ENCODE peak calls at places on chromosomes 1 and 21, in six cellular contexts. One of them, this sample, is unnamed.

GRCh38 chr1:232599178-232600041 is 30.5 kb downstream of the SIPA1L2 start:
- DNase-seq in H9: no peak
- DNase-seq in NB4: peak
- DNase-seq in left ventricle myocardium inferior: no peak
- DNase-seq in Calu3: no peak
- DNase-seq in HL-60: no peak
- DNase-seq in this sample: no peak

GRCh38 chr1:194055545-194055944 is 869.1 kb upstream of the B3GALT2 start:
- DNase-seq in H9: no peak
- DNase-seq in NB4: no peak
- DNase-seq in left ventricle myocardium inferior: no peak
- DNase-seq in Calu3: no peak
- DNase-seq in HL-60: no peak
- DNase-seq in this sample: no peak

GRCh38 chr21:38139380-38140168 is 117.2 kb upstream of the KCNJ15 start:
- DNase-seq in H9: no peak
- DNase-seq in NB4: no peak
- DNase-seq in left ventricle myocardium inferior: no peak
- DNase-seq in Calu3: peak
- DNase-seq in HL-60: no peak
- DNase-seq in this sample: no peak

GRCh38 chr1:157766792-157767191 is 10.1 kb downstream of the FCRL2 start:
- DNase-seq in H9: no peak
- DNase-seq in NB4: no peak
- DNase-seq in left ventricle myocardium inferior: no peak
- DNase-seq in Calu3: no peak
- DNase-seq in HL-60: no peak
- DNase-seq in this sample: no peak

GRCh38 chr21:42460391-42461184 is 35.4 kb downstream of the RSPH1 start:
- DNase-seq in H9: peak
- DNase-seq in NB4: no peak
- DNase-seq in left ventricle myocardium inferior: no peak
- DNase-seq in Calu3: no peak
- DNase-seq in HL-60: no peak
- DNase-seq in this sample: no peak

GRCh38 chr1:77533660-77534295 is 148.7 kb downstream of the ZZZ3 start:
- DNase-seq in H9: peak
- DNase-seq in NB4: peak
- DNase-seq in left ventricle myocardium inferior: no peak
- DNase-seq in Calu3: peak
- DNase-seq in HL-60: peak
- DNase-seq in this sample: no peak

GRCh38 chr1:15370781-15371467 is 38.8 kb upstream of the EFHD2 start:
- DNase-seq in H9: no peak
- DNase-seq in NB4: no peak
- DNase-seq in left ventricle myocardium inferior: peak
- DNase-seq in Calu3: no peak
- DNase-seq in HL-60: no peak
- DNase-seq in this sample: no peak

GRCh38 chr1:205584732-205585131 is 47.1 kb downstream of the ELK4 start:
- DNase-seq in H9: peak
- DNase-seq in NB4: no peak
- DNase-seq in left ventricle myocardium inferior: no peak
- DNase-seq in Calu3: no peak
- DNase-seq in HL-60: no peak
- DNase-seq in this sample: peak

GRCh38 chr1:59857679-59858354 is 43.1 kb downstream of the HOOK1 start:
- DNase-seq in H9: no peak
- DNase-seq in NB4: no peak
- DNase-seq in left ventricle myocardium inferior: no peak
- DNase-seq in Calu3: no peak
- DNase-seq in HL-60: no peak
- DNase-seq in this sample: no peak

GRCh38 chr1:222138095-222138494 is 396.2 kb upstream of the DUSP10 start:
- DNase-seq in H9: no peak
- DNase-seq in NB4: no peak
- DNase-seq in left ventricle myocardium inferior: no peak
- DNase-seq in Calu3: no peak
- DNase-seq in HL-60: no peak
- DNase-seq in this sample: no peak

GRCh38 chr21:45575304-45575992 is 33.2 kb upstream of the SLC19A1 start:
- DNase-seq in H9: no peak
- DNase-seq in NB4: no peak
- DNase-seq in left ventricle myocardium inferior: peak
- DNase-seq in Calu3: no peak
- DNase-seq in HL-60: no peak
- DNase-seq in this sample: no peak

GRCh38 chr1:177490240-177490639 is 319.5 kb downstream of the BRINP2 start:
- DNase-seq in H9: no peak
- DNase-seq in NB4: no peak
- DNase-seq in left ventricle myocardium inferior: no peak
- DNase-seq in Calu3: no peak
- DNase-seq in HL-60: no peak
- DNase-seq in this sample: no peak

GRCh38 chr21:16579538-16579937 is 849.8 kb downstream of the USP25 start:
- DNase-seq in H9: no peak
- DNase-seq in NB4: no peak
- DNase-seq in left ventricle myocardium inferior: no peak
- DNase-seq in Calu3: no peak
- DNase-seq in HL-60: no peak
- DNase-seq in this sample: no peak

GRCh38 chr1:208234721-208235120 is 9.5 kb downstream of the PLXNA2 start:
- DNase-seq in H9: no peak
- DNase-seq in NB4: no peak
- DNase-seq in left ventricle myocardium inferior: no peak
- DNase-seq in Calu3: no peak
- DNase-seq in HL-60: no peak
- DNase-seq in this sample: no peak

GRCh38 chr1:162942903-162943567 is 82.1 kb upstream of the CCDC190 start:
- DNase-seq in H9: no peak
- DNase-seq in NB4: no peak
- DNase-seq in left ventricle myocardium inferior: no peak
- DNase-seq in Calu3: no peak
- DNase-seq in HL-60: no peak
- DNase-seq in this sample: no peak

GRCh38 chr1:230186003-230186863 is 119.2 kb downstream of the GALNT2 start:
- DNase-seq in H9: peak
- DNase-seq in NB4: no peak
- DNase-seq in left ventricle myocardium inferior: no peak
- DNase-seq in Calu3: peak
- DNase-seq in HL-60: no peak
- DNase-seq in this sample: no peak

GRCh38 chr1:12600880-12601633 is 17.0 kb downstream of the DHRS3 start:
- DNase-seq in H9: peak
- DNase-seq in NB4: peak
- DNase-seq in left ventricle myocardium inferior: no peak
- DNase-seq in Calu3: peak
- DNase-seq in HL-60: no peak
- DNase-seq in this sample: no peak

GRCh38 chr1:161905269-161905884 is 118.3 kb downstream of the OLFML2B start:
- DNase-seq in H9: no peak
- DNase-seq in NB4: peak
- DNase-seq in left ventricle myocardium inferior: no peak
- DNase-seq in Calu3: peak
- DNase-seq in HL-60: peak
- DNase-seq in this sample: no peak

GRCh38 chr1:178614286-178614685 is 101.4 kb downstream of the TEX35 start:
- DNase-seq in H9: no peak
- DNase-seq in NB4: no peak
- DNase-seq in left ventricle myocardium inferior: no peak
- DNase-seq in Calu3: no peak
- DNase-seq in HL-60: no peak
- DNase-seq in this sample: no peak

GRCh38 chr1:103761896-103762295 is 12.2 kb downstream of the AMY1C start:
- DNase-seq in H9: no peak
- DNase-seq in NB4: no peak
- DNase-seq in left ventricle myocardium inferior: no peak
- DNase-seq in Calu3: no peak
- DNase-seq in HL-60: no peak
- DNase-seq in this sample: no peak

GRCh38 chr21:25118648-25119047 is 488.6 kb downstream of the MRPL39 start:
- DNase-seq in H9: no peak
- DNase-seq in NB4: no peak
- DNase-seq in left ventricle myocardium inferior: no peak
- DNase-seq in Calu3: no peak
- DNase-seq in HL-60: no peak
- DNase-seq in this sample: no peak
- TF ChIP-seq CTCF in H9: no peak
- TF ChIP-seq CTCF in NB4: no peak
- TF ChIP-seq CTCF in left ventricle myocardium inferior: no peak
- TF ChIP-seq CTCF in Calu3: no peak
- TF ChIP-seq CTCF in HL-60: no peak
- TF ChIP-seq CTCF in this sample: no peak

GRCh38 chr1:209534496-209535250 is 48.8 kb upstream of the CAMK1G start:
- DNase-seq in H9: peak
- DNase-seq in NB4: no peak
- DNase-seq in left ventricle myocardium inferior: no peak
- DNase-seq in Calu3: no peak
- DNase-seq in HL-60: no peak
- DNase-seq in this sample: no peak
- TF ChIP-seq CTCF in H9: peak
- TF ChIP-seq CTCF in NB4: no peak
- TF ChIP-seq CTCF in left ventricle myocardium inferior: no peak
- TF ChIP-seq CTCF in Calu3: no peak
- TF ChIP-seq CTCF in HL-60: no peak
- TF ChIP-seq CTCF in this sample: no peak

DNA sequence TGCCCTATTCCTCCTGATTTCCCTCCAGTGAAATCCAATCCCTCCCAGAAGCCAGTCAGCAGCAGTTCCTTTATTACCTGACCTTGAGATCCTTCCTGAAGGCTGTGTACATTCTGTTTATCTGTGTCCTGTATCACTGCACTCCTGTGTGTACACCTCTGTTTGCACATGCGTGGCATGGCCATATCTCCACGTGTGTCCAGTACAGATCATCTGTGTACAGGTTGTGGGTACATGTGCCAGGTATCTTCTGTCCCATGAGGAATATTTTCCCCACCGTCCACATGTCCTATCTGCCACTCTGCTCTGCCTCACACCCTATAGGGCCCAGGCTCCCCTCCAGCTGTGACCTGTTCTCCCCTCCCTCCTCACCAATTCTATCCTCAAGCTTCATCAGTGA is 2.8 kb downstream of the CDC42SE1 start:
- DNase-seq in H9: no peak
- DNase-seq in NB4: no peak
- DNase-seq in left ventricle myocardium inferior: no peak
- DNase-seq in Calu3: no peak
- DNase-seq in HL-60: no peak
- DNase-seq in this sample: no peak
- TF ChIP-seq CTCF in H9: no peak
- TF ChIP-seq CTCF in NB4: no peak
- TF ChIP-seq CTCF in left ventricle myocardium inferior: no peak
- TF ChIP-seq CTCF in Calu3: no peak
- TF ChIP-seq CTCF in HL-60: no peak
- TF ChIP-seq CTCF in this sample: no peak

GRCh38 chr1:25196830-25197229 is 35.5 kb downstream of the SYF2 start:
- DNase-seq in H9: no peak
- DNase-seq in NB4: peak
- DNase-seq in left ventricle myocardium inferior: no peak
- DNase-seq in Calu3: no peak
- DNase-seq in HL-60: no peak
- DNase-seq in this sample: no peak

GRCh38 chr1:25197982-25198681 is 34.2 kb downstream of the SYF2 start:
- DNase-seq in H9: no peak
- DNase-seq in NB4: peak
- DNase-seq in left ventricle myocardium inferior: no peak
- DNase-seq in Calu3: peak
- DNase-seq in HL-60: peak
- DNase-seq in this sample: peak

GRCh38 chr1:25197235-25197930 is 34.9 kb downstream of the SYF2 start:
- DNase-seq in H9: no peak
- DNase-seq in NB4: peak
- DNase-seq in left ventricle myocardium inferior: no peak
- DNase-seq in Calu3: no peak
- DNase-seq in HL-60: no peak
- DNase-seq in this sample: peak

GRCh38 chr1:25199876-25200620 is 32.3 kb downstream of the SYF2 start:
- DNase-seq in H9: no peak
- DNase-seq in NB4: no peak
- DNase-seq in left ventricle myocardium inferior: no peak
- DNase-seq in Calu3: no peak
- DNase-seq in HL-60: no peak
- DNase-seq in this sample: peak

DNA sequence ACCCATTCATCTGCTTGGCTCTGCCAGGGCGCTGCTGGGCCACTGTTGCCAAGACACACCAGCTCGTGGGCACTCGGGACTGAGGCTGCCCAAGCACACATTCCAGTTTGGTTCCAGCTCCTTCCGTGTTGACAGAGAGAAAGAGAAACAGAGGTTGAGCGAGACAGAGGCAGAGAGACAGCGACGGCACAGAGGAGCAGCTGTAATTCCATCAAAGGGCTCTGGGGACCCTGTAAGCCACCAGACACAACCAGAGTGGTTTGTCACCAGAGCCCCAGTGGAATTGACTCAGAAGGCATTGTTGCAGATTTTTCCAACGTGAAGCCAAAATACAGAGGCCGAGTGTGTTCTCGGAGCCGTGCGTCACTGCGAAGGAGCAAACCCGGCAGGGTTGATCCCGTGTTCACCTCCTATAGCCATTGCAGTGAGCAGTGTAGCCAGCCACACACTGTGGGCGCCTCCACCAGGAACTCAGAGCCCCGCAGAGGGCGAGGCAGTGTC is 33.5 kb downstream of the SYF2 start:
- DNase-seq in H9: no peak
- DNase-seq in NB4: peak
- DNase-seq in left ventricle myocardium inferior: peak
- DNase-seq in Calu3: no peak
- DNase-seq in HL-60: no peak
- DNase-seq in this sample: peak
- TF ChIP-seq CTCF in H9: peak
- TF ChIP-seq CTCF in NB4: peak
- TF ChIP-seq CTCF in left ventricle myocardium inferior: peak
- TF ChIP-seq CTCF in Calu3: no peak
- TF ChIP-seq CTCF in HL-60: no peak
- TF ChIP-seq CTCF in this sample: peak